ENCODE peak calls at places on chromosomes 2 and 18, in eight cellular contexts. P, Z, K, N, E, D, J and R are unnamed samples.

GRCh38 chr2:215419769-215420470 is 15.9 kb downstream of the FN1 start:
- DNase-seq in P (no peak), Z (no peak), K (no peak), N (no peak), E (no peak), D (no peak), J (no peak), R (no peak)

GRCh38 chr2:140275427-140275826 is 1495.2 kb upstream of the NXPH2 start:
- DNase-seq in P (no peak), Z (no peak), K (no peak), N (no peak), E (no peak), D (no peak), J (no peak), R (no peak)

GRCh38 chr18:25299426-25299825 is 52.5 kb downstream of the ZNF521 start:
- DNase-seq in P (no peak), Z (peak; percentile 44), K (no peak), N (peak; percentile 80), E (no peak), D (no peak), J (no peak), R (peak; percentile 79)

GRCh38 chr18:446941-447560 is 53.5 kb downstream of the COLEC12 start:
- DNase-seq in P (no peak), Z (no peak), K (no peak), N (peak; percentile 80), E (no peak), D (no peak), J (no peak), R (peak; percentile 67)

GRCh38 chr2:238313289-238313990 is 6.9 kb upstream of the TRAF3IP1 start:
- DNase-seq in P (no peak), Z (no peak), K (no peak), N (no peak), E (no peak), D (no peak), J (no peak), R (no peak)

GRCh38 chr2:939936-940620 is 10.6 kb upstream of the SNTG2 start:
- DNase-seq in P (no peak), Z (peak; percentile 76), K (no peak), N (no peak), E (no peak), D (no peak), J (no peak), R (peak; percentile 59)

GRCh38 chr2:182980115-182980514 is 58.1 kb downstream of the NCKAP1 start:
- DNase-seq in P (no peak), Z (peak; percentile 11), K (no peak), N (peak; percentile 50), E (no peak), D (no peak), J (peak; percentile 72), R (peak; percentile 45)

GRCh38 chr2:127181851-127182250 is 38.2 kb downstream of the CYP27C1 start:
- DNase-seq in P (no peak), Z (no peak), K (no peak), N (no peak), E (no peak), D (no peak), J (no peak), R (no peak)

GRCh38 chr2:27984153-27984552 is 93.6 kb downstream of the BABAM2 start:
- DNase-seq in P (no peak), Z (no peak), K (no peak), N (no peak), E (no peak), D (no peak), J (no peak), R (no peak)

GRCh38 chr2:176562359-176563043 is 293.3 kb downstream of the MTX2 start:
- DNase-seq in P (no peak), Z (no peak), K (no peak), N (peak; percentile 78), E (no peak), D (no peak), J (no peak), R (no peak)

GRCh38 chr2:218438601-218439000 is 19.7 kb downstream of the VIL1 start:
- DNase-seq in P (no peak), Z (no peak), K (peak; percentile 41), N (peak; percentile 20), E (no peak), D (no peak), J (no peak), R (no peak)

GRCh38 chr2:122764019-122764418 is 1008.6 kb downstream of the TSN start:
- DNase-seq in P (no peak), Z (no peak), K (no peak), N (no peak), E (no peak), D (no peak), J (no peak), R (no peak)

GRCh38 chr2:182444806-182445205 is 18.0 kb upstream of the PDE1A start:
- DNase-seq in P (no peak), Z (no peak), K (no peak), N (peak; percentile 51), E (no peak), D (no peak), J (no peak), R (peak; percentile 77)

GRCh38 chr2:190540048-190540447 is 5.5 kb upstream of the NEMP2 start:
- DNase-seq in P (no peak), Z (no peak), K (no peak), N (no peak), E (no peak), D (no peak), J (no peak), R (no peak)

GRCh38 chr18:11043694-11044093 is 105.7 kb downstream of the PIEZO2 start:
- DNase-seq in P (no peak), Z (no peak), K (no peak), N (no peak), E (no peak), D (no peak), J (no peak), R (no peak)

GRCh38 chr2:219447242-219448098 is 12.8 kb downstream of the SPEG start:
- DNase-seq in P (no peak), Z (no peak), K (no peak), N (no peak), E (no peak), D (no peak), J (no peak), R (no peak)

GRCh38 chr18:9109523-9109922 is 7.0 kb downstream of the NDUFV2 start:
- DNase-seq in P (no peak), Z (peak; percentile 46), K (no peak), N (peak; percentile 77), E (no peak), D (no peak), J (no peak), R (peak; percentile 82)

GRCh38 chr2:669323-669722 is 7.9 kb downstream of the TMEM18 start:
- DNase-seq in P (no peak), Z (no peak), K (no peak), N (peak; percentile 76), E (no peak), D (no peak), J (peak; percentile 17), R (peak; percentile 42)

GRCh38 chr18:2627821-2628276 is 27.7 kb upstream of the SMCHD1 start:
- DNase-seq in P (no peak), Z (no peak), K (no peak), N (peak; percentile 35), E (no peak), D (no peak), J (peak; percentile 48), R (peak; percentile 5)

GRCh38 chr18:39799010-39799409 is 2156.0 kb upstream of the PIK3C3 start:
- DNase-seq in P (no peak), Z (no peak), K (no peak), N (peak; percentile 55), E (no peak), D (no peak), J (no peak), R (peak; percentile 72)

GRCh38 chr18:79542213-79542612 is 137.4 kb upstream of the CTDP1 start:
- DNase-seq in P (no peak), Z (no peak), K (no peak), N (no peak), E (no peak), D (no peak), J (no peak), R (no peak)

GRCh38 chr2:32627441-32627900 is 379 bp upstream of the TTC27 start:
- DNase-seq in P (no peak), Z (peak; percentile 11), K (peak; percentile 55), N (peak; percentile 57), E (peak; percentile 39), D (no peak), J (no peak), R (peak; percentile 57)

GRCh38 chr2:173972636-173973035 is 7.5 kb upstream of the SP3 start:
- DNase-seq in P (no peak), Z (no peak), K (no peak), N (no peak), E (no peak), D (no peak), J (peak; percentile 93), R (no peak)

GRCh38 chr18:9696112-9696511 is 12.0 kb upstream of the RAB31 start:
- DNase-seq in P (no peak), Z (no peak), K (no peak), N (peak; percentile 36), E (no peak), D (no peak), J (no peak), R (peak; percentile 71)

GRCh38 chr2:172246649-172247048 is 143.9 kb upstream of the DLX2 start:
- DNase-seq in P (no peak), Z (no peak), K (no peak), N (peak; percentile 55), E (no peak), D (no peak), J (peak; percentile 32), R (no peak)

GRCh38 chr2:18704224-18704623 is 114.9 kb upstream of the NT5C1B start:
- DNase-seq in P (no peak), Z (no peak), K (no peak), N (peak; percentile 21), E (no peak), D (no peak), J (no peak), R (no peak)

GRCh38 chr2:240816584-240817495 is 3.2 kb downstream of the KIF1A start:
- DNase-seq in P (no peak), Z (no peak), K (no peak), N (no peak), E (no peak), D (no peak), J (no peak), R (no peak)

GRCh38 chr2:95029898-95030341 is 4.4 kb downstream of the MAL start:
- DNase-seq in P (no peak), Z (no peak), K (no peak), N (no peak), E (no peak), D (peak; percentile 15), J (no peak), R (no peak)

GRCh38 chr2:129812071-129812470 is 167.4 kb upstream of the RAB6C start:
- DNase-seq in P (no peak), Z (no peak), K (peak; percentile 68), N (no peak), E (peak; percentile 51), D (no peak), J (no peak), R (no peak)

GRCh38 chr2:160463245-160463644 is 30.4 kb downstream of the RBMS1 start:
- DNase-seq in P (no peak), Z (no peak), K (no peak), N (no peak), E (no peak), D (no peak), J (no peak), R (no peak)

GRCh38 chr2:121866789-121867188 is 111.3 kb downstream of the TSN start:
- DNase-seq in P (no peak), Z (no peak), K (no peak), N (no peak), E (no peak), D (no peak), J (no peak), R (no peak)